ENCODE peak calls at places on chromosomes 5 and 9, in five cellular contexts. I is fibroblast of villous mesenchyme, N is Peyer's patch, Z is A673, G is lower lobe of right lung. T is an unnamed sample.

GRCh38 chr5:104344809-104345512 is 782.4 kb upstream of the NUDT12 start:
- DNase-seq in I (peak; percentile 14), N (no peak), Z (peak; percentile 24), G (no peak), T (peak; percentile 84)

GRCh38 chr9:129176786-129177442 is 1.1 kb downstream of the IER5L start:
- DNase-seq in I (peak; percentile 64), N (no peak), Z (peak; percentile 33), G (peak; percentile 71), T (peak; percentile 56)

GRCh38 chr9:10704720-10705119 is 91.9 kb upstream of the PTPRD start:
- DNase-seq in I (no peak), N (no peak), Z (no peak), G (no peak), T (peak; percentile 29)

GRCh38 chr5:113804943-113805342 is 291.4 kb downstream of the YTHDC2 start:
- DNase-seq in I (no peak), N (no peak), Z (no peak), G (no peak), T (no peak)

GRCh38 chr5:177371705-177372533 is 12.3 kb upstream of the SLC34A1 start:
- DNase-seq in I (no peak), N (no peak), Z (no peak), G (no peak), T (no peak)

GRCh38 chr9:87503970-87504369 is 6.3 kb downstream of the DAPK1 start:
- DNase-seq in I (no peak), N (no peak), Z (no peak), G (no peak), T (no peak)

GRCh38 chr5:17343675-17344074 is 126.2 kb downstream of the BASP1 start:
- DNase-seq in I (peak; percentile 97), N (no peak), Z (peak; percentile 69), G (no peak), T (peak; percentile 86)

GRCh38 chr5:168002116-168002515 is 289.3 kb upstream of the WWC1 start:
- DNase-seq in I (no peak), N (no peak), Z (no peak), G (no peak), T (no peak)

GRCh38 chr9:106868096-106868495 is 5.1 kb downstream of the ZNF462 start:
- DNase-seq in I (no peak), N (no peak), Z (no peak), G (no peak), T (no peak)

GRCh38 chr9:33524431-33524947 is 438 bp downstream of the ANKRD18B start:
- DNase-seq in I (no peak), N (no peak), Z (no peak), G (no peak), T (no peak)
- H3K4me3 ChIP-seq in I (peak overlapping the region; percentile 48), N (peak overlapping the region; percentile 38), Z (peak overlapping the region; percentile 25), G (peak overlapping the region; percentile 29), T (peak overlapping the region; percentile 42)

DNA sequence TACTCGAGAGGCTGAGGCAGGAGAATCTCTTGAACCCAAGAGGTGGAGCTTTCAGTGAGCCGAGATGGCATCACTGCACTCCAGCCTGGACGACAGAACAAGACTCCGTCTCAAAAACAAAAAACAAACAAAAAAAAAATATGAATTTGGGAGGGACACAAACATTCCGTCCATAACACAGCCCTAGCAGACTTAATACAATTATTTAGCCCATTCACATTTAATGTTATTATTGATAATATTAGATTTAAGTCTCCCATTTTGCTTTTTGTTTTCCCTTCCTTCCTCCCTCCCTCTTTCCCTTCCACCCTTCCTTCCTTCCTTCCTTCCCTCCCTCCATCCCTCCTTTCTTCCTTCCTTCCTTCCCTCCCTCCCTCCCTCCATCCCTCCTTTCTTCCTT is 4.6 kb upstream of the CCNI2 start:
- DNase-seq in I (no peak), N (no peak), Z (no peak), G (no peak), T (no peak)
- TF ChIP-seq CTCF in I (no peak), N (no peak), Z (no peak), G (no peak), T (no peak)

DNA sequence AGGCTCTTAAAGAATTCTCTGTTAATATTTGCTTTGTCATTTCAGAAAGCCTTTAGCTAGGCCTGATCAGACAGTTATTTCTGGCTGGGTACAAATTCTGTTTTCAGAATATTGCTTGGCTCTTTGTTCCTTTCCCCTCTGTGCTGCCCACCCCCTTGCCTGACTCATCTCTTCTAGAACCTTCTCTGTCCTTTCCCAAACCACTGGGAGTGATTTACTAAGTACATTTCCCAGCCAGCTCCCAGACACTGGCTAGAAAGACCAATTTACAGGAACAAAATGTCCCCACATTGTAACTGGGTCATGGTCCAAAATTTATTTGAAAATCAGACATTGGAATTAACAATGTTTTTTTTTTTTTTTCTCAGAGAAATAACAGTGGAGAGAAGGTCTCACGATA is 133.1 kb upstream of the MAP1B start:
- DNase-seq in I (no peak), N (no peak), Z (no peak), G (no peak), T (peak; percentile 17)
- H3K4me3 ChIP-seq in I (no peak overlapping the region), N (no peak overlapping the region), Z (no peak overlapping the region), G (no peak overlapping the region), T (no peak overlapping the region)

DNA sequence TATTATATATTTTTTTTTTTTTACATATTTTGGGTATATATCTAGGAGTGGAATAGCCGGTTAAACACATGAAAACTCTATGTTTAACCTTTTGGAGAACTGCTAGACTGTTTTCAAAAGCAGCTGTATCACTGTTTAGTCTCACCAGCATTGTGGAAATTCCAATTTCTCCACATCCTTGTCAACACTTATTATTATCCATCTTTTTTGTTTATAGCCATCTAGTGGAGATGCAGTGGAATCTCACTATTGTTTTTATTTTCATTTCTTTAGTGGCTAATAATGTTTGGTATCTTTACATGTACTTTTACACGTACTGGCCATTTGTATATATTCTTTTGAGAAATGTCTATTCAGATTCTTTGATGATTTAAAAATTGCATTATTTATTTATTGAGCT is 22.7 kb upstream of the CCDC180 start:
- DNase-seq in I (no peak), N (no peak), Z (no peak), G (no peak), T (no peak)
- TF ChIP-seq CTCF in I (no peak), N (no peak), Z (no peak), G (no peak), T (no peak)

DNA sequence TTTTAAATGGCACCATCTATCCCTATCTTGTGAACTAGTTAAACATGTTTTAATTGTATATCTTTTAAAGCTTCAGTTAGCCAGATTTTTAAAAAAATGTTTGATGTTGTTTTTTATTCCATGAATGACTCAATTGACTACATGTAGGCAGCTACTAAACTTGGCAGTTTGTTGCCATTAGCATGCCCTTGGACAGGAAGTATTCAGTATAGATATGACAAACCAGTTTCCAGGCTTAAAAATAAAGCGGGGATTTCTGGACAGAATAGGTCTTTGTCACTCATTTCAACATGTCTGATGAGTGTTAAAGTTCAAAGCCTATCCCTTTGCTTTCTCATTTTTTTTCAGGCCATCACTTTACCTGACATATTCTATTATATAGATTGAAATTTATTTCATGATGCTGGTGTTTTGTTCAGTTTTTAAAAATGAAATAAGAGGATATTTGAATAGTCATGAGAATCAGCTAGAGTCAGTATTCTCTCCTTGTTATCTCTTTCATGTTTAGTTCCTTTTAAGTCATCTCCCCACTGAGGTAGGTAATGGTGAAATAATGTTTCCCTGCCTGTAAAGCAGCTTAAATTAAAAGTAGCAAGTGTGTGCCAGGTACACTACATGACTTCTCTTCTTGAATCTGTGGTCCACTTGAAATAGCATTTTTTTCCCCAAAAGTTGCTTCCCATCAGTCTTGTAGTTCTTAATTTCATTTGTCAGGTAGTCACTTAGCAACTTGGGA is 11.9 kb downstream of the TNFAIP8 start:
- DNase-seq in I (no peak), N (no peak), Z (no peak), G (no peak), T (peak; percentile 63)
- H3K4me3 ChIP-seq in I (no peak overlapping the region), N (no peak overlapping the region), Z (no peak overlapping the region), G (no peak overlapping the region), T (no peak overlapping the region)

GRCh38 chr9:114604974-114605373 is 6.1 kb upstream of the TMEM268 start:
- DNase-seq in I (no peak), N (no peak), Z (no peak), G (no peak), T (no peak)

GRCh38 chr9:114606597-114607207 is 4.4 kb upstream of the TMEM268 start:
- DNase-seq in I (peak; percentile 82), N (no peak), Z (no peak), G (no peak), T (peak; percentile 88)

GRCh38 chr9:114608525-114608796 is 2.6 kb upstream of the TMEM268 start:
- DNase-seq in I (no peak), N (no peak), Z (no peak), G (no peak), T (no peak)

GRCh38 chr9:114607671-114608524 is 3.2 kb upstream of the TMEM268 start:
- DNase-seq in I (no peak), N (no peak), Z (no peak), G (no peak), T (no peak)

GRCh38 chr9:114606068-114606467 is 5.0 kb upstream of the TMEM268 start:
- DNase-seq in I (no peak), N (no peak), Z (no peak), G (no peak), T (peak; percentile 21)
- TF ChIP-seq CTCF in I (no peak), N (no peak), Z (no peak), G (no peak), T (no peak)

GRCh38 chr9:84670801-84671153 is 1.2 kb downstream of the NTRK2 start:
- DNase-seq in I (no peak), N (no peak), Z (no peak), G (no peak), T (no peak)
- H3K4me3 ChIP-seq in I (no peak overlapping the region), N (peak overlapping the region; percentile 44), Z (no peak overlapping the region), G (peak overlapping the region; percentile 57), T (no peak overlapping the region)

T was measured in fibroblast of pulmonary artery.